ENCODE peak calls at places on chromosomes 6 and 20, in six cellular contexts. One of them, this sample, is unnamed.

GRCh38 chr6:132607544-132608233 is 16.4 kb downstream of the TAAR2 start:
- DNase-seq in HL-60: no peak
- DNase-seq in WTC11: no peak
- DNase-seq in neural crest cell: no peak
- DNase-seq in left lung: no peak
- DNase-seq in hepatocyte: no peak
- DNase-seq in this sample: no peak

GRCh38 chr6:108078191-108078590 is 3.6 kb upstream of the OSTM1 start:
- DNase-seq in HL-60: no peak
- DNase-seq in WTC11: no peak
- DNase-seq in neural crest cell: no peak
- DNase-seq in left lung: no peak
- DNase-seq in hepatocyte: no peak
- DNase-seq in this sample: no peak

GRCh38 chr20:42483694-42484303 is 705.9 kb downstream of the PTPRT start:
- DNase-seq in HL-60: no peak
- DNase-seq in WTC11: peak; percentile 91
- DNase-seq in neural crest cell: peak; percentile 29
- DNase-seq in left lung: no peak
- DNase-seq in hepatocyte: peak; percentile 22
- DNase-seq in this sample: no peak

GRCh38 chr20:36183155-36183944 is 28.8 kb downstream of the EPB41L1 start:
- DNase-seq in HL-60: no peak
- DNase-seq in WTC11: no peak
- DNase-seq in neural crest cell: no peak
- DNase-seq in left lung: no peak
- DNase-seq in hepatocyte: peak; percentile 52
- DNase-seq in this sample: no peak

GRCh38 chr20:3174442-3175263 is 1.3 kb upstream of the LZTS3 start:
- DNase-seq in HL-60: no peak
- DNase-seq in WTC11: no peak
- DNase-seq in neural crest cell: no peak
- DNase-seq in left lung: no peak
- DNase-seq in hepatocyte: no peak
- DNase-seq in this sample: no peak

GRCh38 chr6:154874684-154875594 is 120.2 kb upstream of the TIAM2 start:
- DNase-seq in HL-60: no peak
- DNase-seq in WTC11: no peak
- DNase-seq in neural crest cell: no peak
- DNase-seq in left lung: no peak
- DNase-seq in hepatocyte: no peak
- DNase-seq in this sample: no peak

GRCh38 chr20:46720776-46721425 is 11.5 kb downstream of the SLC2A10 start:
- DNase-seq in HL-60: no peak
- DNase-seq in WTC11: no peak
- DNase-seq in neural crest cell: no peak
- DNase-seq in left lung: no peak
- DNase-seq in hepatocyte: no peak
- DNase-seq in this sample: no peak

GRCh38 chr6:16273266-16273665 is 34.9 kb downstream of the GMPR start:
- DNase-seq in HL-60: no peak
- DNase-seq in WTC11: no peak
- DNase-seq in neural crest cell: no peak
- DNase-seq in left lung: no peak
- DNase-seq in hepatocyte: peak; percentile 38
- DNase-seq in this sample: no peak

GRCh38 chr6:38796006-38796405 is 80.9 kb downstream of the DNAH8 start:
- DNase-seq in HL-60: no peak
- DNase-seq in WTC11: no peak
- DNase-seq in neural crest cell: no peak
- DNase-seq in left lung: no peak
- DNase-seq in hepatocyte: no peak
- DNase-seq in this sample: no peak

GRCh38 chr6:166058064-166058739 is 109.4 kb downstream of the TBXT start:
- DNase-seq in HL-60: no peak
- DNase-seq in WTC11: no peak
- DNase-seq in neural crest cell: no peak
- DNase-seq in left lung: no peak
- DNase-seq in hepatocyte: peak; percentile 63
- DNase-seq in this sample: no peak

GRCh38 chr6:159844737-159845645 is 44.9 kb downstream of the PNLDC1 start:
- DNase-seq in HL-60: no peak
- DNase-seq in WTC11: no peak
- DNase-seq in neural crest cell: no peak
- DNase-seq in left lung: no peak
- DNase-seq in hepatocyte: no peak
- DNase-seq in this sample: no peak

GRCh38 chr6:159837511-159837910 is 37.4 kb downstream of the PNLDC1 start:
- DNase-seq in HL-60: no peak
- DNase-seq in WTC11: no peak
- DNase-seq in neural crest cell: no peak
- DNase-seq in left lung: no peak
- DNase-seq in hepatocyte: no peak
- DNase-seq in this sample: no peak

GRCh38 chr6:159838020-159838744 is 38.1 kb downstream of the PNLDC1 start:
- DNase-seq in HL-60: no peak
- DNase-seq in WTC11: no peak
- DNase-seq in neural crest cell: no peak
- DNase-seq in left lung: no peak
- DNase-seq in hepatocyte: no peak
- DNase-seq in this sample: no peak

GRCh38 chr6:159837141-159837490 is 37.0 kb downstream of the PNLDC1 start:
- DNase-seq in HL-60: no peak
- DNase-seq in WTC11: no peak
- DNase-seq in neural crest cell: no peak
- DNase-seq in left lung: no peak
- DNase-seq in hepatocyte: no peak
- DNase-seq in this sample: no peak

DNA sequence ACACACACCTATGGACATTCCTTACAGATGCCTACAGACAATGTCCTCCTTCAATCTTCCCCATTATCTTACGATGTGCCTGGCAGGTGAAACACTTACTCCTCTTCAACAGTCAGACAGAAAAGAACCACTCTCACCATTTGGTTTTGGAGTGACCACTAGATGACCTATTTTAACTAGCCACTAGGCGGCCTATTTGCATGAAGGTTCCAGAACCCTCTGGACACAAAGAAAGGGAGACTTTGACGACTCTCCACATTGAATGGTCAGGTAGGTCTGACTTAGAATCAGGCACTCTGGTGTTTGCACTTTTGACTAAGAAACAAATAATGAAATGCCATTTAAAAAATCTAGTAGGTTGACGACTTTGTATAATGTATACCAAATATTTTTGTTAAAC is 42.0 kb downstream of the PNLDC1 start:
- DNase-seq in HL-60: no peak
- DNase-seq in WTC11: no peak
- DNase-seq in neural crest cell: no peak
- DNase-seq in left lung: no peak
- DNase-seq in hepatocyte: no peak
- DNase-seq in this sample: no peak
- TF ChIP-seq CTCF in HL-60: no peak
- TF ChIP-seq CTCF in WTC11: no peak
- TF ChIP-seq CTCF in neural crest cell: peak; percentile 40
- TF ChIP-seq CTCF in left lung: peak; percentile 16
- TF ChIP-seq CTCF in hepatocyte: no peak
- TF ChIP-seq CTCF in this sample: peak; percentile 30

GRCh38 chr20:50278684-50279531 is 88.3 kb downstream of the CEBPB start:
- DNase-seq in HL-60: no peak
- DNase-seq in WTC11: no peak
- DNase-seq in neural crest cell: no peak
- DNase-seq in left lung: peak; percentile 89
- DNase-seq in hepatocyte: peak; percentile 61
- DNase-seq in this sample: no peak
- TF ChIP-seq CTCF in HL-60: no peak
- TF ChIP-seq CTCF in WTC11: no peak
- TF ChIP-seq CTCF in neural crest cell: no peak
- TF ChIP-seq CTCF in left lung: peak; percentile 29
- TF ChIP-seq CTCF in hepatocyte: no peak
- TF ChIP-seq CTCF in this sample: peak; percentile 36

GRCh38 chr6:96465321-96465903 is 56.2 kb upstream of the UFL1 start:
- DNase-seq in HL-60: no peak
- DNase-seq in WTC11: no peak
- DNase-seq in neural crest cell: no peak
- DNase-seq in left lung: no peak
- DNase-seq in hepatocyte: no peak
- DNase-seq in this sample: no peak
- TF ChIP-seq CTCF in HL-60: no peak
- TF ChIP-seq CTCF in WTC11: no peak
- TF ChIP-seq CTCF in neural crest cell: no peak
- TF ChIP-seq CTCF in left lung: no peak
- TF ChIP-seq CTCF in hepatocyte: no peak
- TF ChIP-seq CTCF in this sample: no peak

GRCh38 chr6:26478100-26478984 is 20.6 kb downstream of the BTN2A1 start:
- DNase-seq in HL-60: no peak
- DNase-seq in WTC11: no peak
- DNase-seq in neural crest cell: no peak
- DNase-seq in left lung: no peak
- DNase-seq in hepatocyte: no peak
- DNase-seq in this sample: no peak

GRCh38 chr6:26478985-26479278 is 21.2 kb upstream of the BTN1A1 start:
- DNase-seq in HL-60: no peak
- DNase-seq in WTC11: no peak
- DNase-seq in neural crest cell: no peak
- DNase-seq in left lung: no peak
- DNase-seq in hepatocyte: no peak
- DNase-seq in this sample: no peak

GRCh38 chr6:26477431-26477830 is 19.7 kb downstream of the BTN2A1 start:
- DNase-seq in HL-60: no peak
- DNase-seq in WTC11: no peak
- DNase-seq in neural crest cell: no peak
- DNase-seq in left lung: no peak
- DNase-seq in hepatocyte: no peak
- DNase-seq in this sample: no peak

GRCh38 chr6:26475823-26476729 is 18.3 kb downstream of the BTN2A1 start:
- DNase-seq in HL-60: no peak
- DNase-seq in WTC11: no peak
- DNase-seq in neural crest cell: no peak
- DNase-seq in left lung: no peak
- DNase-seq in hepatocyte: no peak
- DNase-seq in this sample: no peak

DNA sequence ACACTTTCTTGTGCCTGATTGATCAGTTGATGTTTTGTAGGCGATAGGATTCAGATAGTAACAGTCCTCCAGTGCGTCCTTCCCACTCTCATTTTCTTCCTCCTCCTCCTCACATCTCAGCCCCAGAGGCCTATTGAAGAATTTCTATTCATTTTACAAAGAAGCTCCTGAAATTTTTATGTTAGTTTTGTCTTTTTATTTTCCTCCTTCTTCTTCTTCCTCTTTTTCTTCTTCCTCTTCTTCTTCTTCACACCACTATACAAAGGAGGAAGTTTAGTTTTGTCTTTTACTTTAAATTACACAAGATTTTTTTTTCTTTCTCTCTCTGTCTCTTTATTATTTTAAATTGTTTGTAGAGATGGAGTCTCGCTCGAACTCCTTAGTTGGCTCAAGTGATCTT is 19.1 kb downstream of the BTN2A1 start:
- DNase-seq in HL-60: no peak
- DNase-seq in WTC11: no peak
- DNase-seq in neural crest cell: no peak
- DNase-seq in left lung: no peak
- DNase-seq in hepatocyte: no peak
- DNase-seq in this sample: no peak
- TF ChIP-seq CTCF in HL-60: no peak
- TF ChIP-seq CTCF in WTC11: no peak
- TF ChIP-seq CTCF in neural crest cell: no peak
- TF ChIP-seq CTCF in left lung: no peak
- TF ChIP-seq CTCF in hepatocyte: no peak
- TF ChIP-seq CTCF in this sample: no peak

GRCh38 chr6:26165261-26165790 is 78.1 kb downstream of the HFE start:
- DNase-seq in HL-60: no peak
- DNase-seq in WTC11: no peak
- DNase-seq in neural crest cell: no peak
- DNase-seq in left lung: peak; percentile 10
- DNase-seq in hepatocyte: no peak
- DNase-seq in this sample: no peak
- TF ChIP-seq CTCF in HL-60: no peak
- TF ChIP-seq CTCF in WTC11: no peak
- TF ChIP-seq CTCF in neural crest cell: no peak
- TF ChIP-seq CTCF in left lung: no peak
- TF ChIP-seq CTCF in hepatocyte: no peak
- TF ChIP-seq CTCF in this sample: no peak

GRCh38 chr6:113184291-113184690 is 672.9 kb upstream of the MARCKS start:
- DNase-seq in HL-60: no peak
- DNase-seq in WTC11: no peak
- DNase-seq in neural crest cell: no peak
- DNase-seq in left lung: no peak
- DNase-seq in hepatocyte: no peak
- DNase-seq in this sample: peak; percentile 48
- TF ChIP-seq CTCF in HL-60: no peak
- TF ChIP-seq CTCF in WTC11: no peak
- TF ChIP-seq CTCF in neural crest cell: no peak
- TF ChIP-seq CTCF in left lung: no peak
- TF ChIP-seq CTCF in hepatocyte: no peak
- TF ChIP-seq CTCF in this sample: peak; percentile 38

GRCh38 chr20:7657569-7657968 is 282.7 kb downstream of the HAO1 start:
- DNase-seq in HL-60: no peak
- DNase-seq in WTC11: no peak
- DNase-seq in neural crest cell: no peak
- DNase-seq in left lung: no peak
- DNase-seq in hepatocyte: no peak
- DNase-seq in this sample: no peak
- TF ChIP-seq CTCF in HL-60: no peak
- TF ChIP-seq CTCF in WTC11: no peak
- TF ChIP-seq CTCF in neural crest cell: no peak
- TF ChIP-seq CTCF in left lung: no peak
- TF ChIP-seq CTCF in hepatocyte: no peak
- TF ChIP-seq CTCF in this sample: no peak

GRCh38 chr6:81073323-81073722 is 679.2 kb downstream of the TENT5A start:
- DNase-seq in HL-60: no peak
- DNase-seq in WTC11: no peak
- DNase-seq in neural crest cell: no peak
- DNase-seq in left lung: no peak
- DNase-seq in hepatocyte: no peak
- DNase-seq in this sample: no peak

DNA sequence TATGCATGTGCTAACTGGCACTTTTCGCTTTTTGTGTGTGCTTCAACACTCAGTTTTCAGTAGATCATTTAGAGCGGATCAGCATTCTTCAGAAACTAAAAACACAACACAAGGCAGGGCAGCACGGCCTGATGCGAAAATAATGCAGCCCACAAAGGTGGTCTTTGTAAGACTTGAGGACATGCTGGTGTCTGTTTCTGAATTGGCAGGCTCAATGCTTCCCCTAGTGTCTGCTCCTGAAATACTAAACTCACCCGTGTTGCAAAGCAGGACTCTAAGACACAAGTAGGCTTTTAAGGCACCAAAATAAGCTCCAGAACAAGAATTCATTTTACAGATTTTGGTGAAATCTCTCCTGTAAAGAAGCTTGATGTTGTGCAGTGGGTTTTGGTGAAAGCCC is 676.5 kb downstream of the TENT5A start:
- DNase-seq in HL-60: no peak
- DNase-seq in WTC11: peak; percentile 29
- DNase-seq in neural crest cell: peak; percentile 36
- DNase-seq in left lung: no peak
- DNase-seq in hepatocyte: peak; percentile 37
- DNase-seq in this sample: no peak
- TF ChIP-seq CTCF in HL-60: no peak
- TF ChIP-seq CTCF in WTC11: peak; percentile 54
- TF ChIP-seq CTCF in neural crest cell: peak; percentile 67
- TF ChIP-seq CTCF in left lung: no peak
- TF ChIP-seq CTCF in hepatocyte: peak; percentile 48
- TF ChIP-seq CTCF in this sample: peak; percentile 52

GRCh38 chr20:21352703-21353102 is 44.6 kb downstream of the NKX2-4 start:
- DNase-seq in HL-60: no peak
- DNase-seq in WTC11: no peak
- DNase-seq in neural crest cell: no peak
- DNase-seq in left lung: no peak
- DNase-seq in hepatocyte: no peak
- DNase-seq in this sample: no peak
- TF ChIP-seq CTCF in HL-60: no peak
- TF ChIP-seq CTCF in WTC11: no peak
- TF ChIP-seq CTCF in neural crest cell: no peak
- TF ChIP-seq CTCF in left lung: no peak
- TF ChIP-seq CTCF in hepatocyte: no peak
- TF ChIP-seq CTCF in this sample: no peak

This sample was measured in AG09319.